ENCODE peak calls at places on chromosomes 1 and 21, in nine cellular contexts. N, A, C, P, Q, M, T, F and I are unnamed samples.

GRCh38 chr1:108725906-108726305 is 13.2 kb downstream of the FNDC7 start:
- DNase-seq in N (no peak), A (no peak), C (no peak), P (no peak), Q (no peak), M (no peak), T (no peak), F (no peak), I (no peak)

GRCh38 chr1:29602203-29602602 is 365.9 kb downstream of the PTPRU start:
- DNase-seq in N (no peak), A (no peak), C (no peak), P (no peak), Q (no peak), M (no peak), T (no peak), F (no peak), I (no peak)

GRCh38 chr1:68600049-68600661 is 103.3 kb upstream of the DEPDC1 start:
- DNase-seq in N (no peak), A (peak; percentile 3), C (peak; percentile 6), P (no peak), Q (peak; percentile 21), M (no peak), T (no peak), F (no peak), I (peak; percentile 13)

GRCh38 chr1:45890078-45890477 is 86.7 kb downstream of the MAST2 start:
- DNase-seq in N (no peak), A (no peak), C (no peak), P (no peak), Q (no peak), M (no peak), T (no peak), F (no peak), I (no peak)

GRCh38 chr1:6028042-6028895 is 17.4 kb upstream of the KCNAB2 start:
- DNase-seq in N (peak; percentile 91), A (no peak), C (peak; percentile 11), P (no peak), Q (no peak), M (no peak), T (no peak), F (no peak), I (no peak)

GRCh38 chr1:233656032-233656620 is 42.2 kb downstream of the KCNK1 start:
- DNase-seq in N (no peak), A (no peak), C (no peak), P (no peak), Q (no peak), M (no peak), T (no peak), F (no peak), I (no peak)

GRCh38 chr1:230163205-230163604 is 96.2 kb downstream of the GALNT2 start:
- DNase-seq in N (no peak), A (no peak), C (peak; percentile 87), P (no peak), Q (no peak), M (no peak), T (peak; percentile 33), F (peak; percentile 63), I (no peak)

GRCh38 chr1:93676424-93676823 is 5.2 kb downstream of the BCAR3 start:
- DNase-seq in N (no peak), A (no peak), C (no peak), P (no peak), Q (peak; percentile 25), M (no peak), T (no peak), F (peak; percentile 79), I (no peak)

GRCh38 chr1:229973297-229973612 is 93.8 kb upstream of the GALNT2 start:
- DNase-seq in N (no peak), A (no peak), C (no peak), P (no peak), Q (no peak), M (no peak), T (no peak), F (no peak), I (no peak)

GRCh38 chr1:26786437-26787380 is 1.0 kb upstream of the PIGV start:
- DNase-seq in N (peak; percentile 87), A (peak; percentile 71), C (peak; percentile 86), P (no peak), Q (peak; percentile 72), M (peak; percentile 68), T (peak; percentile 77), F (peak; percentile 77), I (no peak)

GRCh38 chr1:201206152-201206551 is 15.5 kb downstream of the IGFN1 start:
- DNase-seq in N (peak; percentile 63), A (no peak), C (no peak), P (no peak), Q (no peak), M (no peak), T (no peak), F (no peak), I (no peak)

GRCh38 chr1:66648896-66649597 is 103.2 kb upstream of the DYNLT5 start:
- DNase-seq in N (no peak), A (no peak), C (no peak), P (no peak), Q (no peak), M (no peak), T (no peak), F (no peak), I (no peak)

GRCh38 chr1:224407546-224408293 is 26.9 kb downstream of the WDR26 start:
- DNase-seq in N (no peak), A (no peak), C (no peak), P (no peak), Q (no peak), M (no peak), T (no peak), F (no peak), I (peak; percentile 19)

GRCh38 chr1:181396171-181396670 is 87.1 kb upstream of the CACNA1E start:
- DNase-seq in N (no peak), A (no peak), C (no peak), P (no peak), Q (no peak), M (no peak), T (no peak), F (no peak), I (no peak)

GRCh38 chr1:151729966-151730291 is 8.6 kb downstream of the RIIAD1 start:
- DNase-seq in N (no peak), A (no peak), C (no peak), P (no peak), Q (no peak), M (no peak), T (no peak), F (no peak), I (no peak)

GRCh38 chr1:147647796-147648633 is 22.3 kb downstream of the ACP6 start:
- DNase-seq in N (no peak), A (no peak), C (no peak), P (no peak), Q (no peak), M (no peak), T (no peak), F (no peak), I (no peak)

GRCh38 chr1:184636156-184636448 is 118.6 kb downstream of the EDEM3 start:
- DNase-seq in N (no peak), A (no peak), C (no peak), P (no peak), Q (no peak), M (no peak), T (no peak), F (no peak), I (no peak)

GRCh38 chr1:97668945-97669344 is 251.9 kb downstream of the DPYD start:
- DNase-seq in N (no peak), A (no peak), C (peak; percentile 61), P (no peak), Q (peak; percentile 66), M (no peak), T (no peak), F (no peak), I (peak; percentile 16)

GRCh38 chr21:35254006-35254751 is 205.1 kb upstream of the RUNX1 start:
- DNase-seq in N (no peak), A (no peak), C (peak; percentile 87), P (no peak), Q (no peak), M (no peak), T (no peak), F (no peak), I (no peak)
- H3K27me3 ChIP-seq in N (no peaks in the 10 kb centered on the region), A (no peaks in the 10 kb centered on the region), C (no peaks in the 10 kb centered on the region), P (no peaks in the 10 kb centered on the region), Q (no peaks in the 10 kb centered on the region), M (no peaks in the 10 kb centered on the region), T (no peaks in the 10 kb centered on the region), F (no peaks in the 10 kb centered on the region), I (no peaks in the 10 kb centered on the region)

DNA sequence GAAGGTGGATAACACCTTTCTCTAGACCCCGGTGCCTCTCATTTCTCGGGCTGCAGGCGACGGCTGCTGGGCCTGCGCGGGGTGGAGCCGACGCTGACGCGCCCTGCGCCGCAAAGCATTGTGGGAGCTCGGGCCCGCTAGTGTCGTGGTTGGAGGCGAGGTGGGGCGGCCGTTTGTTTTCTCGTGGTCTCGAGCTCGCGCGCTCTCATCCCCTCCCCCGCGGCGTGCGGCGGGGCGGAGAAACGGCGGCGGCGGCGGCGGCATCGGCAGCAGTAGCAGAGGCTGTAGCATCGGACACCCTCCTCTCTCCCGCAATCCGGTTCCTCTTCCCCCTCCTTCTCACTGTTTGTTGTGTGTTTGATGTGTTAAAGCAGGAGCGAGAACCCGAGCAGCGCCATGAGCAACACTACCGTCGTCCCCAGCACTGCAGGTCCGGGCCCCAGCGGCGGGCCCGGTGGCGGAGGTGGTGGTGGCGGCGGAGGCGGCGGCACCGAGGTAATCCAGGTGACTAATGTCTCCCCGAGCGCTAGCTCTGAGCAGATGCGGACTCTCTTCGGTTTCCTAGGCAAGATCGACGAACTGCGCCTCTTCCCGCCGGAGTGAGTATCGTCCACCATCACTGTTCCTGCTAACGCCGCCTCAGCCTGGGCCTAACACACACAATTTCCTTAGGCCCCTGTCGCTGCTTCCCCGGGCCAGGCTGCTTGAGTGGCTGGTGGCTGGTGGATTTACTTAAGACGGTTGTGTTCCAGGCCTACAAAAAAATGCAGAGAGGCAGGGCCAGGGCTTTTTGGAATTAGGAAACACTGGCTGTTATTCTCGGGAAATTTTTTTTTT is at the start of gene SRSF11:
- DNase-seq in N (peak; percentile 99), A (peak; percentile 85), C (peak; percentile 91), P (peak; percentile 80), Q (peak; percentile 95), M (peak; percentile 98), T (peak; percentile 97), F (peak; percentile 96), I (peak; percentile 85)
- TF ChIP-seq POLR2A in N (peak; percentile 42), A (peak; percentile 81), C (peak; percentile 76), P (peak; percentile 89), Q (peak; percentile 73), M (peak; percentile 89), T (peak; percentile 82), F (no peak), I (peak; percentile 55)

DNA sequence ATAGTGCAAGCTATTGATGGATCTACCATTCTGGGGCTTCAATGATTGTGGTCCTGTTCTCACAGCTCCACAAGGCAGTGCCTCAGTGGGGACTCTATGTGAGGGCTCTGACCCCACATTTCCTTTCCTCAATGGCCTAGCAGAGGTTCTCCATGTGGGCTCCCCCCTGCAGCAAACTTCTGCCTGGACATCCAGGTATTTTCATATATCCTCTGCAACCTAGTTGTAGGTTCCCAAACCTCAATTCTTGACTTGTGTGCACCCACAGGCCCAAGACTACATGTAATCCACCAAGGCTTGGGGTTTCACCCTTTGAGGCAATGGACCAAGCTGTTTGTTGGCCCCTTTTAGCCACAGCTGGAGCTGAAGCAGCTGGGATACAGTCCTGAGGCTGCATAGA is 35.9 kb upstream of the CFHR3 start:
- DNase-seq in N (peak; percentile 32), A (no peak), C (no peak), P (no peak), Q (no peak), M (no peak), T (no peak), F (no peak), I (no peak)
- H3K27me3 ChIP-seq in N (no peaks in the 10 kb centered on the region), A (no peaks in the 10 kb centered on the region), C (no peaks in the 10 kb centered on the region), P (no peaks in the 10 kb centered on the region), Q (no peaks in the 10 kb centered on the region), M (no peaks in the 10 kb centered on the region), T (no peaks in the 10 kb centered on the region), F (no peaks in the 10 kb centered on the region), I (no peaks in the 10 kb centered on the region)

GRCh38 chr1:227944066-227944930 is 3.4 kb downstream of the WNT9A start:
- DNase-seq in N (peak; percentile 59), A (no peak), C (no peak), P (no peak), Q (no peak), M (peak; percentile 26), T (peak; percentile 36), F (peak; percentile 89), I (no peak)
- TF ChIP-seq POLR2A in N (no peak), A (no peak), C (no peak), P (no peak), Q (no peak), M (no peak), T (no peak), F (no peak), I (no peak)